ENCODE peak calls at places on chromosomes 4 and X, in five cellular contexts. W, O, P, H and R are unnamed samples.

GRCh38 chr4:2300431-2300861 is 38.5 kb upstream of the MXD4 start:
- DNase-seq in W (no peak), O (no peak), P (no peak), H (no peak), R (no peak)

GRCh38 chrX:131987252-131987651 is 35.9 kb upstream of the STK26 start:
- DNase-seq in W (no peak), O (no peak), P (no peak), H (no peak), R (no peak)

GRCh38 chrX:39897741-39898097 is 200.0 kb downstream of the BCOR start:
- DNase-seq in W (no peak), O (no peak), P (no peak), H (no peak), R (no peak)

GRCh38 chr4:81142744-81143143 is 72.3 kb downstream of the PRKG2 start:
- DNase-seq in W (no peak), O (no peak), P (no peak), H (no peak), R (no peak)

GRCh38 chrX:17432158-17432557 is 57.2 kb downstream of the NHS start:
- DNase-seq in W (no peak), O (no peak), P (no peak), H (no peak), R (no peak)

GRCh38 chr4:25818293-25819240 is 44.2 kb downstream of the SEL1L3 start:
- DNase-seq in W (no peak), O (no peak), P (no peak), H (no peak), R (no peak)

GRCh38 chr4:38568768-38569167 is 95.2 kb upstream of the KLF3 start:
- DNase-seq in W (no peak), O (no peak), P (no peak), H (no peak), R (no peak)

GRCh38 chrX:140525448-140525847 is 20.6 kb upstream of the SOX3 start:
- DNase-seq in W (no peak), O (no peak), P (no peak), H (no peak), R (no peak)

GRCh38 chr4:142161093-142161492 is 524.7 kb downstream of the IL15 start:
- DNase-seq in W (no peak), O (no peak), P (no peak), H (no peak), R (no peak)

GRCh38 chr4:98609946-98610345 is 48.5 kb downstream of the TSPAN5 start:
- DNase-seq in W (no peak), O (no peak), P (peak), H (no peak), R (no peak)

GRCh38 chrX:39693298-39693697 is 404.5 kb downstream of the BCOR start:
- DNase-seq in W (peak), O (no peak), P (peak), H (no peak), R (no peak)

GRCh38 chrX:118521435-118521834 is 25.8 kb downstream of the DOCK11 start:
- DNase-seq in W (no peak), O (no peak), P (no peak), H (no peak), R (no peak)

GRCh38 chrX:97895751-97896150 is 1012.0 kb downstream of the RPA4 start:
- DNase-seq in W (no peak), O (no peak), P (no peak), H (no peak), R (no peak)

GRCh38 chr4:184053476-184053875 is 148.4 kb downstream of the STOX2 start:
- DNase-seq in W (no peak), O (no peak), P (peak), H (no peak), R (no peak)

GRCh38 chr4:61561028-61561427 is 360.9 kb downstream of the ADGRL3 start:
- DNase-seq in W (no peak), O (no peak), P (no peak), H (no peak), R (no peak)

GRCh38 chr4:176193898-176194297 is 1.5 kb downstream of the SPATA4 start:
- DNase-seq in W (no peak), O (no peak), P (no peak), H (no peak), R (peak)

GRCh38 chr4:17094811-17095210 is 196.4 kb upstream of the LDB2 start:
- DNase-seq in W (no peak), O (no peak), P (no peak), H (no peak), R (no peak)

GRCh38 chr4:19776021-19776459 is 475.7 kb upstream of the SLIT2 start:
- DNase-seq in W (no peak), O (peak), P (no peak), H (no peak), R (no peak)

GRCh38 chr4:118351851-118352827 is 664 bp downstream of the PRSS12 start:
- DNase-seq in W (peak), O (no peak), P (peak), H (peak), R (peak)

GRCh38 chrX:107773206-107773605 is 2.4 kb downstream of the TSC22D3 start:
- DNase-seq in W (peak), O (no peak), P (peak), H (no peak), R (no peak)

GRCh38 chr4:151263455-151263854 is 13.5 kb upstream of the PRSS48 start:
- DNase-seq in W (no peak), O (no peak), P (no peak), H (no peak), R (no peak)

GRCh38 chr4:106981431-106981830 is 54.7 kb downstream of the DKK2 start:
- DNase-seq in W (no peak), O (no peak), P (no peak), H (no peak), R (no peak)

GRCh38 chr4:38310446-38311043 is 350.3 kb downstream of the PTTG2 start:
- DNase-seq in W (peak), O (no peak), P (no peak), H (no peak), R (peak)

GRCh38 chr4:74100531-74100930 is 1.5 kb upstream of the CXCL2 start:
- DNase-seq in W (no peak), O (no peak), P (no peak), H (no peak), R (no peak)

GRCh38 chrX:130994671-130995070 is 63.5 kb upstream of the ARHGAP36 start:
- DNase-seq in W (peak), O (no peak), P (peak), H (peak), R (peak)

GRCh38 chr4:183012862-183013855 is 85.9 kb upstream of the WWC2 start:
- DNase-seq in W (no peak), O (no peak), P (no peak), H (no peak), R (no peak)

GRCh38 chr4:182113774-182114173 is 129.4 kb upstream of the TENM3 start:
- DNase-seq in W (no peak), O (no peak), P (no peak), H (no peak), R (no peak)

GRCh38 chr4:14708574-14708973 is 293.7 kb upstream of the CPEB2 start:
- DNase-seq in W (no peak), O (no peak), P (no peak), H (no peak), R (no peak)